ENCODE peak calls at places on chromosome 11, in four cellular contexts. I is mammary epithelial cell, M is ovary, A is aorta. R is an unnamed sample. For H3K4me1, the result is how much of the 10 kb centered on the place peaks cover.

GRCh38 chr11:122737951-122738693 is 82.6 kb downstream of the UBASH3B start:
- DNase-seq in M (no peak), I (no peak), A (no peak), R (no peak)

GRCh38 chr11:2899080-2899783 is 13.7 kb upstream of the CDKN1C start:
- DNase-seq in A (peak), I (no peak), M (no peak), R (no peak)

GRCh38 chr11:125941606-125942275 is 4.1 kb upstream of the VSIG10L2 start:
- DNase-seq in I (peak), M (peak), A (peak), R (peak)

GRCh38 chr11:60363542-60364525 is 14.5 kb upstream of the MS4A7 start:
- DNase-seq in I (peak), M (peak), A (peak), R (peak)

GRCh38 chr11:14506532-14506931 is 6.9 kb upstream of the COPB1 start:
- DNase-seq in M (no peak), I (no peak), A (no peak), R (no peak)

GRCh38 chr11:12979928-12980689 is 29.0 kb upstream of the RASSF10 start:
- DNase-seq in A (no peak), M (no peak), I (no peak), R (no peak)

GRCh38 chr11:27296406-27296994 is 66.5 kb downstream of the CCDC34 start:
- DNase-seq in I (peak), A (no peak), M (no peak), R (no peak)

GRCh38 chr11:113113801-113114451 is 152.7 kb downstream of the NCAM1 start:
- DNase-seq in A (no peak), M (no peak), I (no peak), R (no peak)

GRCh38 chr11:82864268-82864667 is 36.0 kb downstream of the PRCP start:
- DNase-seq in A (peak), I (peak), M (peak), R (no peak)

GRCh38 chr11:86175585-86175984 is 69.0 kb upstream of the EED start:
- DNase-seq in I (no peak), A (no peak), M (no peak), R (no peak)
- H3K4me1 ChIP-seq in I (under half), A (under half), M (under half), R (under half)

DNA sequence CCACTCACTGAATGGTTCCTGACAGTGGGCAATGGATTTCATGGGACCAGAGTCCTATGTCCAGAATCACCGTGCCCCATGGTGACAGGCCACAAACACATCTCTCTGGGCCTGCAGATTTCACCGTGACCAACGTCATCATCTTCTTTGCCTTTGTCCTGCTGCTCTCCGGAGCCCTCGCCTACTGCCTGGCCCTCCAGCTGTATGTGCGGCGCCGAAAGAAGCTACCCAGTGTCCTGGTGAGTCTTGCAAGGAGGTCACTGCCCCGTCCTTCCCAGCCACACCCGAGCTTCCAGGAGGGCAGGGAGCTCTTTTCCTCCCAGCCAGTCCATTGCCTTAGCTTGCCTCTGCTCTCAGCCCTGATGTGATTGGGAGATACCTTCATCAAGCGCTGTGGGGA is 9.3 kb downstream of the IL10RA start:
- DNase-seq in A (no peak), M (no peak), I (no peak), R (no peak)
- H3K4me1 ChIP-seq in A (under half), M (under half), I (under half), R (half or more)

GRCh38 chr11:79439430-79439892 is 1.4 kb downstream of the TENM4 start:
- DNase-seq in I (peak), A (no peak), M (peak), R (no peak)
- H3K4me1 ChIP-seq in I (under half), A (under half), M (under half), R (under half)

GRCh38 chr11:69446108-69446507 is 35.4 kb upstream of the LINC01488 start:
- DNase-seq in A (peak), M (no peak), I (no peak), R (no peak)
- H3K4me1 ChIP-seq in A (under half), M (under half), I (under half), R (under half)

GRCh38 chr11:11152877-11153276 is 200.2 kb downstream of the CSNK2A3 start:
- DNase-seq in A (no peak), I (no peak), M (no peak), R (no peak)
- H3K4me1 ChIP-seq in A (under half), I (under half), M (under half), R (half or more)

R was measured in CD4-positive, alpha-beta memory T cell.